ENCODE peak calls at places on chromosomes 5 and 9, in eight cellular contexts. One of them, this sample, is unnamed.
A peak's percentile ranks its signal among the peaks of the same experiment; 100 is the strongest.

GRCh38 chr9:136204838-136205706 is at the start of gene LHX3:
- DNase-seq in activated T-helper 1 cell treated with anti-CD3 and anti-CD28 coated beads, Interleukin-12 subunit alpha, Interleukin-12 subunit beta, Interleukin-2, Interleukin-4 antibody, amounts not matched to agents 30 ng/mL and 10 ng/mL and 1 ng/mL, durations not matched to agents 14 hours and 24 hours and 36 hours: no peak
- DNase-seq in epithelial cell of esophagus: peak; percentile 29
- DNase-seq in hippocampal formation: no peak
- DNase-seq in amniotic stem cell: no peak
- DNase-seq in left colon: no peak
- DNase-seq in NCI-H510A treated with DMSO at 0.1 percent for 48 hours: no peak
- DNase-seq in naive thymus-derived CD4-positive, alpha-beta T cell: peak; percentile 7
- DNase-seq in this sample: no peak

GRCh38 chr5:1908931-1909330 is 26.2 kb upstream of the IRX4 start:
- DNase-seq in activated T-helper 1 cell treated with anti-CD3 and anti-CD28 coated beads, Interleukin-12 subunit alpha, Interleukin-12 subunit beta, Interleukin-2, Interleukin-4 antibody, amounts not matched to agents 30 ng/mL and 10 ng/mL and 1 ng/mL, durations not matched to agents 14 hours and 24 hours and 36 hours: no peak
- DNase-seq in epithelial cell of esophagus: no peak
- DNase-seq in hippocampal formation: no peak
- DNase-seq in amniotic stem cell: no peak
- DNase-seq in left colon: no peak
- DNase-seq in NCI-H510A treated with DMSO at 0.1 percent for 48 hours: no peak
- DNase-seq in naive thymus-derived CD4-positive, alpha-beta T cell: no peak
- DNase-seq in this sample: no peak

GRCh38 chr9:94997727-94998126 is 271.2 kb downstream of the AOPEP start:
- DNase-seq in activated T-helper 1 cell treated with anti-CD3 and anti-CD28 coated beads, Interleukin-12 subunit alpha, Interleukin-12 subunit beta, Interleukin-2, Interleukin-4 antibody, amounts not matched to agents 30 ng/mL and 10 ng/mL and 1 ng/mL, durations not matched to agents 14 hours and 24 hours and 36 hours: no peak
- DNase-seq in epithelial cell of esophagus: no peak
- DNase-seq in hippocampal formation: no peak
- DNase-seq in amniotic stem cell: no peak
- DNase-seq in left colon: no peak
- DNase-seq in NCI-H510A treated with DMSO at 0.1 percent for 48 hours: no peak
- DNase-seq in naive thymus-derived CD4-positive, alpha-beta T cell: no peak
- DNase-seq in this sample: no peak

GRCh38 chr5:137400571-137400970 is 98.6 kb downstream of the SPOCK1 start:
- DNase-seq in activated T-helper 1 cell treated with anti-CD3 and anti-CD28 coated beads, Interleukin-12 subunit alpha, Interleukin-12 subunit beta, Interleukin-2, Interleukin-4 antibody, amounts not matched to agents 30 ng/mL and 10 ng/mL and 1 ng/mL, durations not matched to agents 14 hours and 24 hours and 36 hours: no peak
- DNase-seq in epithelial cell of esophagus: no peak
- DNase-seq in hippocampal formation: no peak
- DNase-seq in amniotic stem cell: no peak
- DNase-seq in left colon: no peak
- DNase-seq in NCI-H510A treated with DMSO at 0.1 percent for 48 hours: no peak
- DNase-seq in naive thymus-derived CD4-positive, alpha-beta T cell: no peak
- DNase-seq in this sample: no peak

GRCh38 chr9:129235931-129236331 is 57.9 kb upstream of the IER5L start:
- DNase-seq in activated T-helper 1 cell treated with anti-CD3 and anti-CD28 coated beads, Interleukin-12 subunit alpha, Interleukin-12 subunit beta, Interleukin-2, Interleukin-4 antibody, amounts not matched to agents 30 ng/mL and 10 ng/mL and 1 ng/mL, durations not matched to agents 14 hours and 24 hours and 36 hours: peak; percentile 57
- DNase-seq in epithelial cell of esophagus: no peak
- DNase-seq in hippocampal formation: no peak
- DNase-seq in amniotic stem cell: no peak
- DNase-seq in left colon: no peak
- DNase-seq in NCI-H510A treated with DMSO at 0.1 percent for 48 hours: peak; percentile 45
- DNase-seq in naive thymus-derived CD4-positive, alpha-beta T cell: peak; percentile 88
- DNase-seq in this sample: no peak

GRCh38 chr5:158985492-158985891 is 114.2 kb downstream of the EBF1 start:
- DNase-seq in activated T-helper 1 cell treated with anti-CD3 and anti-CD28 coated beads, Interleukin-12 subunit alpha, Interleukin-12 subunit beta, Interleukin-2, Interleukin-4 antibody, amounts not matched to agents 30 ng/mL and 10 ng/mL and 1 ng/mL, durations not matched to agents 14 hours and 24 hours and 36 hours: no peak
- DNase-seq in epithelial cell of esophagus: no peak
- DNase-seq in hippocampal formation: no peak
- DNase-seq in amniotic stem cell: no peak
- DNase-seq in left colon: no peak
- DNase-seq in NCI-H510A treated with DMSO at 0.1 percent for 48 hours: no peak
- DNase-seq in naive thymus-derived CD4-positive, alpha-beta T cell: no peak
- DNase-seq in this sample: no peak

GRCh38 chr5:40622463-40623252 is 57.1 kb upstream of the PTGER4 start:
- DNase-seq in activated T-helper 1 cell treated with anti-CD3 and anti-CD28 coated beads, Interleukin-12 subunit alpha, Interleukin-12 subunit beta, Interleukin-2, Interleukin-4 antibody, amounts not matched to agents 30 ng/mL and 10 ng/mL and 1 ng/mL, durations not matched to agents 14 hours and 24 hours and 36 hours: no peak
- DNase-seq in epithelial cell of esophagus: no peak
- DNase-seq in hippocampal formation: no peak
- DNase-seq in amniotic stem cell: no peak
- DNase-seq in left colon: no peak
- DNase-seq in NCI-H510A treated with DMSO at 0.1 percent for 48 hours: no peak
- DNase-seq in naive thymus-derived CD4-positive, alpha-beta T cell: no peak
- DNase-seq in this sample: no peak

GRCh38 chr9:38227061-38227540 is 158.1 kb upstream of the SHB start:
- DNase-seq in activated T-helper 1 cell treated with anti-CD3 and anti-CD28 coated beads, Interleukin-12 subunit alpha, Interleukin-12 subunit beta, Interleukin-2, Interleukin-4 antibody, amounts not matched to agents 30 ng/mL and 10 ng/mL and 1 ng/mL, durations not matched to agents 14 hours and 24 hours and 36 hours: peak; percentile 23
- DNase-seq in epithelial cell of esophagus: peak; percentile 98
- DNase-seq in hippocampal formation: no peak
- DNase-seq in amniotic stem cell: peak; percentile 58
- DNase-seq in left colon: peak; percentile 36
- DNase-seq in NCI-H510A treated with DMSO at 0.1 percent for 48 hours: peak; percentile 89
- DNase-seq in naive thymus-derived CD4-positive, alpha-beta T cell: peak; percentile 76
- DNase-seq in this sample: peak; percentile 13

GRCh38 chr5:95731571-95732554 is 727 bp downstream of the RHOBTB3 start:
- DNase-seq in activated T-helper 1 cell treated with anti-CD3 and anti-CD28 coated beads, Interleukin-12 subunit alpha, Interleukin-12 subunit beta, Interleukin-2, Interleukin-4 antibody, amounts not matched to agents 30 ng/mL and 10 ng/mL and 1 ng/mL, durations not matched to agents 14 hours and 24 hours and 36 hours: no peak
- DNase-seq in epithelial cell of esophagus: peak; percentile 23
- DNase-seq in hippocampal formation: no peak
- DNase-seq in amniotic stem cell: no peak
- DNase-seq in left colon: peak; percentile 45
- DNase-seq in NCI-H510A treated with DMSO at 0.1 percent for 48 hours: no peak
- DNase-seq in naive thymus-derived CD4-positive, alpha-beta T cell: peak; percentile 37
- DNase-seq in this sample: peak; percentile 41

GRCh38 chr5:135035678-135036030 is 1.6 kb upstream of the PITX1 start:
- DNase-seq in activated T-helper 1 cell treated with anti-CD3 and anti-CD28 coated beads, Interleukin-12 subunit alpha, Interleukin-12 subunit beta, Interleukin-2, Interleukin-4 antibody, amounts not matched to agents 30 ng/mL and 10 ng/mL and 1 ng/mL, durations not matched to agents 14 hours and 24 hours and 36 hours: no peak
- DNase-seq in epithelial cell of esophagus: no peak
- DNase-seq in hippocampal formation: no peak
- DNase-seq in amniotic stem cell: no peak
- DNase-seq in left colon: no peak
- DNase-seq in NCI-H510A treated with DMSO at 0.1 percent for 48 hours: no peak
- DNase-seq in naive thymus-derived CD4-positive, alpha-beta T cell: no peak
- DNase-seq in this sample: no peak

GRCh38 chr5:155082401-155082800 is 68.8 kb downstream of the KIF4B start:
- DNase-seq in activated T-helper 1 cell treated with anti-CD3 and anti-CD28 coated beads, Interleukin-12 subunit alpha, Interleukin-12 subunit beta, Interleukin-2, Interleukin-4 antibody, amounts not matched to agents 30 ng/mL and 10 ng/mL and 1 ng/mL, durations not matched to agents 14 hours and 24 hours and 36 hours: no peak
- DNase-seq in epithelial cell of esophagus: peak; percentile 82
- DNase-seq in hippocampal formation: no peak
- DNase-seq in amniotic stem cell: peak; percentile 35
- DNase-seq in left colon: no peak
- DNase-seq in NCI-H510A treated with DMSO at 0.1 percent for 48 hours: no peak
- DNase-seq in naive thymus-derived CD4-positive, alpha-beta T cell: no peak
- DNase-seq in this sample: no peak

GRCh38 chr9:111298831-111299603 is 31.0 kb downstream of the OR2K2 start:
- DNase-seq in activated T-helper 1 cell treated with anti-CD3 and anti-CD28 coated beads, Interleukin-12 subunit alpha, Interleukin-12 subunit beta, Interleukin-2, Interleukin-4 antibody, amounts not matched to agents 30 ng/mL and 10 ng/mL and 1 ng/mL, durations not matched to agents 14 hours and 24 hours and 36 hours: no peak
- DNase-seq in epithelial cell of esophagus: peak; percentile 65
- DNase-seq in hippocampal formation: peak; percentile 88
- DNase-seq in amniotic stem cell: peak; percentile 22
- DNase-seq in left colon: peak; percentile 33
- DNase-seq in NCI-H510A treated with DMSO at 0.1 percent for 48 hours: peak; percentile 74
- DNase-seq in naive thymus-derived CD4-positive, alpha-beta T cell: peak; percentile 11
- DNase-seq in this sample: peak; percentile 92

GRCh38 chr5:765948-766631 is 18.4 kb downstream of the ZDHHC11B start:
- DNase-seq in activated T-helper 1 cell treated with anti-CD3 and anti-CD28 coated beads, Interleukin-12 subunit alpha, Interleukin-12 subunit beta, Interleukin-2, Interleukin-4 antibody, amounts not matched to agents 30 ng/mL and 10 ng/mL and 1 ng/mL, durations not matched to agents 14 hours and 24 hours and 36 hours: no peak
- DNase-seq in epithelial cell of esophagus: no peak
- DNase-seq in hippocampal formation: no peak
- DNase-seq in amniotic stem cell: no peak
- DNase-seq in left colon: peak; percentile 36
- DNase-seq in NCI-H510A treated with DMSO at 0.1 percent for 48 hours: no peak
- DNase-seq in naive thymus-derived CD4-positive, alpha-beta T cell: no peak
- DNase-seq in this sample: no peak

GRCh38 chr5:78972654-78973428 is 12.3 kb downstream of the ARSB start:
- DNase-seq in activated T-helper 1 cell treated with anti-CD3 and anti-CD28 coated beads, Interleukin-12 subunit alpha, Interleukin-12 subunit beta, Interleukin-2, Interleukin-4 antibody, amounts not matched to agents 30 ng/mL and 10 ng/mL and 1 ng/mL, durations not matched to agents 14 hours and 24 hours and 36 hours: no peak
- DNase-seq in epithelial cell of esophagus: no peak
- DNase-seq in hippocampal formation: no peak
- DNase-seq in amniotic stem cell: no peak
- DNase-seq in left colon: peak; percentile 56
- DNase-seq in NCI-H510A treated with DMSO at 0.1 percent for 48 hours: no peak
- DNase-seq in naive thymus-derived CD4-positive, alpha-beta T cell: no peak
- DNase-seq in this sample: peak; percentile 58

GRCh38 chr9:130301483-130302286 is 36.1 kb downstream of the HMCN2 start:
- DNase-seq in activated T-helper 1 cell treated with anti-CD3 and anti-CD28 coated beads, Interleukin-12 subunit alpha, Interleukin-12 subunit beta, Interleukin-2, Interleukin-4 antibody, amounts not matched to agents 30 ng/mL and 10 ng/mL and 1 ng/mL, durations not matched to agents 14 hours and 24 hours and 36 hours: no peak
- DNase-seq in epithelial cell of esophagus: no peak
- DNase-seq in hippocampal formation: no peak
- DNase-seq in amniotic stem cell: no peak
- DNase-seq in left colon: peak; percentile 68
- DNase-seq in NCI-H510A treated with DMSO at 0.1 percent for 48 hours: no peak
- DNase-seq in naive thymus-derived CD4-positive, alpha-beta T cell: no peak
- DNase-seq in this sample: no peak

GRCh38 chr5:180329606-180330269 is 23.4 kb downstream of the GFPT2 start:
- DNase-seq in activated T-helper 1 cell treated with anti-CD3 and anti-CD28 coated beads, Interleukin-12 subunit alpha, Interleukin-12 subunit beta, Interleukin-2, Interleukin-4 antibody, amounts not matched to agents 30 ng/mL and 10 ng/mL and 1 ng/mL, durations not matched to agents 14 hours and 24 hours and 36 hours: no peak
- DNase-seq in epithelial cell of esophagus: no peak
- DNase-seq in hippocampal formation: no peak
- DNase-seq in amniotic stem cell: no peak
- DNase-seq in left colon: no peak
- DNase-seq in NCI-H510A treated with DMSO at 0.1 percent for 48 hours: no peak
- DNase-seq in naive thymus-derived CD4-positive, alpha-beta T cell: no peak
- DNase-seq in this sample: no peak

GRCh38 chr5:16856531-16856930 is 79.6 kb downstream of the MYO10 start:
- DNase-seq in activated T-helper 1 cell treated with anti-CD3 and anti-CD28 coated beads, Interleukin-12 subunit alpha, Interleukin-12 subunit beta, Interleukin-2, Interleukin-4 antibody, amounts not matched to agents 30 ng/mL and 10 ng/mL and 1 ng/mL, durations not matched to agents 14 hours and 24 hours and 36 hours: no peak
- DNase-seq in epithelial cell of esophagus: peak; percentile 99
- DNase-seq in hippocampal formation: no peak
- DNase-seq in amniotic stem cell: no peak
- DNase-seq in left colon: no peak
- DNase-seq in NCI-H510A treated with DMSO at 0.1 percent for 48 hours: peak; percentile 56
- DNase-seq in naive thymus-derived CD4-positive, alpha-beta T cell: no peak
- DNase-seq in this sample: no peak

GRCh38 chr5:42586625-42587024 is 163.4 kb downstream of the GHR start:
- DNase-seq in activated T-helper 1 cell treated with anti-CD3 and anti-CD28 coated beads, Interleukin-12 subunit alpha, Interleukin-12 subunit beta, Interleukin-2, Interleukin-4 antibody, amounts not matched to agents 30 ng/mL and 10 ng/mL and 1 ng/mL, durations not matched to agents 14 hours and 24 hours and 36 hours: no peak
- DNase-seq in epithelial cell of esophagus: no peak
- DNase-seq in hippocampal formation: no peak
- DNase-seq in amniotic stem cell: no peak
- DNase-seq in left colon: peak; percentile 29
- DNase-seq in NCI-H510A treated with DMSO at 0.1 percent for 48 hours: no peak
- DNase-seq in naive thymus-derived CD4-positive, alpha-beta T cell: no peak
- DNase-seq in this sample: peak; percentile 25

GRCh38 chr9:20620658-20621552 is 1.4 kb downstream of the MLLT3 start:
- DNase-seq in activated T-helper 1 cell treated with anti-CD3 and anti-CD28 coated beads, Interleukin-12 subunit alpha, Interleukin-12 subunit beta, Interleukin-2, Interleukin-4 antibody, amounts not matched to agents 30 ng/mL and 10 ng/mL and 1 ng/mL, durations not matched to agents 14 hours and 24 hours and 36 hours: peak; percentile 40
- DNase-seq in epithelial cell of esophagus: peak; percentile 47
- DNase-seq in hippocampal formation: no peak
- DNase-seq in amniotic stem cell: no peak
- DNase-seq in left colon: peak; percentile 60
- DNase-seq in NCI-H510A treated with DMSO at 0.1 percent for 48 hours: peak; percentile 9
- DNase-seq in naive thymus-derived CD4-positive, alpha-beta T cell: peak; percentile 76
- DNase-seq in this sample: no peak

GRCh38 chr9:106962105-106962504 is 99.1 kb downstream of the ZNF462 start:
- DNase-seq in activated T-helper 1 cell treated with anti-CD3 and anti-CD28 coated beads, Interleukin-12 subunit alpha, Interleukin-12 subunit beta, Interleukin-2, Interleukin-4 antibody, amounts not matched to agents 30 ng/mL and 10 ng/mL and 1 ng/mL, durations not matched to agents 14 hours and 24 hours and 36 hours: no peak
- DNase-seq in epithelial cell of esophagus: peak; percentile 42
- DNase-seq in hippocampal formation: no peak
- DNase-seq in amniotic stem cell: no peak
- DNase-seq in left colon: no peak
- DNase-seq in NCI-H510A treated with DMSO at 0.1 percent for 48 hours: no peak
- DNase-seq in naive thymus-derived CD4-positive, alpha-beta T cell: no peak
- DNase-seq in this sample: no peak